ENCODE peak calls at places on chromosomes 12 and 14, in four cellular contexts. One of them, this sample, is unnamed.
A peak's percentile ranks its signal among the peaks of the same experiment; 100 is the strongest.

GRCh38 chr12:15155271-15155670 is 65.9 kb downstream of the RERG start:
- DNase-seq in HepG2: no peak
- DNase-seq in SK-N-SH: no peak
- DNase-seq in K562: no peak
- DNase-seq in this sample: no peak

GRCh38 chr12:115542656-115543055 is 734.8 kb downstream of the MED13L start:
- DNase-seq in HepG2: peak; percentile 10
- DNase-seq in SK-N-SH: no peak
- DNase-seq in K562: no peak
- DNase-seq in this sample: no peak

GRCh38 chr12:53343978-53344377 is 7.8 kb upstream of the SP7 start:
- DNase-seq in HepG2: no peak
- DNase-seq in SK-N-SH: no peak
- DNase-seq in K562: no peak
- DNase-seq in this sample: no peak

GRCh38 chr12:53726946-53727309 is 324 bp downstream of the CALCOCO1 start:
- DNase-seq in HepG2: no peak
- DNase-seq in SK-N-SH: no peak
- DNase-seq in K562: no peak
- DNase-seq in this sample: no peak

GRCh38 chr12:123046431-123046830 is 66.0 kb downstream of the ARL6IP4 start:
- DNase-seq in HepG2: no peak
- DNase-seq in SK-N-SH: no peak
- DNase-seq in K562: no peak
- DNase-seq in this sample: no peak

GRCh38 chr12:117228239-117228638 is 38.0 kb upstream of the FBXO21 start:
- DNase-seq in HepG2: no peak
- DNase-seq in SK-N-SH: no peak
- DNase-seq in K562: no peak
- DNase-seq in this sample: no peak

GRCh38 chr12:60172266-60172665 is 576.4 kb downstream of the SLC16A7 start:
- DNase-seq in HepG2: no peak
- DNase-seq in SK-N-SH: no peak
- DNase-seq in K562: no peak
- DNase-seq in this sample: no peak

GRCh38 chr12:111426341-111427185 is 20.8 kb downstream of the SH2B3 start:
- DNase-seq in HepG2: no peak
- DNase-seq in SK-N-SH: no peak
- DNase-seq in K562: no peak
- DNase-seq in this sample: no peak

GRCh38 chr12:122203301-122203967 is at the start of gene B3GNT4:
- DNase-seq in HepG2: no peak
- DNase-seq in SK-N-SH: peak; percentile 85
- DNase-seq in K562: peak; percentile 83
- DNase-seq in this sample: peak; percentile 32

GRCh38 chr12:80411787-80412186 is 32.2 kb upstream of the PTPRQ start:
- DNase-seq in HepG2: no peak
- DNase-seq in SK-N-SH: no peak
- DNase-seq in K562: no peak
- DNase-seq in this sample: no peak
- TF ChIP-seq POLR2AphosphoS5 in HepG2: no peak
- TF ChIP-seq POLR2AphosphoS5 in SK-N-SH: no peak
- TF ChIP-seq POLR2AphosphoS5 in K562: no peak
- TF ChIP-seq POLR2AphosphoS5 in this sample: no peak

GRCh38 chr14:96634896-96635295 is 132.7 kb downstream of the PAPOLA start:
- DNase-seq in HepG2: no peak
- DNase-seq in SK-N-SH: peak; percentile 14
- DNase-seq in K562: no peak
- DNase-seq in this sample: no peak

GRCh38 chr14:96634481-96634880 is 132.3 kb downstream of the PAPOLA start:
- DNase-seq in HepG2: no peak
- DNase-seq in SK-N-SH: no peak
- DNase-seq in K562: peak; percentile 1
- DNase-seq in this sample: no peak

GRCh38 chr14:96638041-96638855 is 136.1 kb downstream of the PAPOLA start:
- DNase-seq in HepG2: no peak
- DNase-seq in SK-N-SH: peak; percentile 1
- DNase-seq in K562: peak; percentile 0
- DNase-seq in this sample: no peak

GRCh38 chr14:96637521-96637920 is 135.3 kb downstream of the PAPOLA start:
- DNase-seq in HepG2: no peak
- DNase-seq in SK-N-SH: peak; percentile 0
- DNase-seq in K562: no peak
- DNase-seq in this sample: no peak

GRCh38 chr14:96635850-96636249 is 133.7 kb downstream of the PAPOLA start:
- DNase-seq in HepG2: no peak
- DNase-seq in SK-N-SH: peak; percentile 1
- DNase-seq in K562: peak; percentile 4
- DNase-seq in this sample: no peak
- TF ChIP-seq ELF1 in HepG2: no peak
- TF ChIP-seq ELF1 in SK-N-SH: no peak
- TF ChIP-seq ELF1 in K562: no peak
- TF ChIP-seq ELF1 in this sample: no peak

GRCh38 chr14:59919582-59920377 is at the start of gene LRRC9:
- DNase-seq in HepG2: peak; percentile 93
- DNase-seq in SK-N-SH: peak; percentile 83
- DNase-seq in K562: peak; percentile 8
- DNase-seq in this sample: no peak
- H3K9ac ChIP-seq in HepG2: peak within 1 kb of the TSS; percentile 74
- H3K9ac ChIP-seq in SK-N-SH: no peak within 1 kb of the TSS
- H3K9ac ChIP-seq in K562: no peak within 1 kb of the TSS
- H3K9ac ChIP-seq in this sample: no peak within 1 kb of the TSS

GRCh38 chr12:3809357-3810015 is 56.6 kb upstream of the CRACR2A start:
- DNase-seq in HepG2: no peak
- DNase-seq in SK-N-SH: no peak
- DNase-seq in K562: no peak
- DNase-seq in this sample: no peak
- TF ChIP-seq POLR2AphosphoS5 in HepG2: no peak
- TF ChIP-seq POLR2AphosphoS5 in SK-N-SH: no peak
- TF ChIP-seq POLR2AphosphoS5 in K562: no peak
- TF ChIP-seq POLR2AphosphoS5 in this sample: no peak

GRCh38 chr14:104377256-104377655 is 202.3 kb upstream of the C14orf180 start:
- DNase-seq in HepG2: no peak
- DNase-seq in SK-N-SH: no peak
- DNase-seq in K562: no peak
- DNase-seq in this sample: no peak

GRCh38 chr14:104376202-104377140 is 203.1 kb upstream of the C14orf180 start:
- DNase-seq in HepG2: no peak
- DNase-seq in SK-N-SH: no peak
- DNase-seq in K562: no peak
- DNase-seq in this sample: no peak

GRCh38 chr14:104375551-104376201 is 203.9 kb upstream of the C14orf180 start:
- DNase-seq in HepG2: no peak
- DNase-seq in SK-N-SH: no peak
- DNase-seq in K562: no peak
- DNase-seq in this sample: no peak

GRCh38 chr14:104382361-104383087 is 197.0 kb upstream of the C14orf180 start:
- DNase-seq in HepG2: no peak
- DNase-seq in SK-N-SH: no peak
- DNase-seq in K562: no peak
- DNase-seq in this sample: no peak

DNA sequence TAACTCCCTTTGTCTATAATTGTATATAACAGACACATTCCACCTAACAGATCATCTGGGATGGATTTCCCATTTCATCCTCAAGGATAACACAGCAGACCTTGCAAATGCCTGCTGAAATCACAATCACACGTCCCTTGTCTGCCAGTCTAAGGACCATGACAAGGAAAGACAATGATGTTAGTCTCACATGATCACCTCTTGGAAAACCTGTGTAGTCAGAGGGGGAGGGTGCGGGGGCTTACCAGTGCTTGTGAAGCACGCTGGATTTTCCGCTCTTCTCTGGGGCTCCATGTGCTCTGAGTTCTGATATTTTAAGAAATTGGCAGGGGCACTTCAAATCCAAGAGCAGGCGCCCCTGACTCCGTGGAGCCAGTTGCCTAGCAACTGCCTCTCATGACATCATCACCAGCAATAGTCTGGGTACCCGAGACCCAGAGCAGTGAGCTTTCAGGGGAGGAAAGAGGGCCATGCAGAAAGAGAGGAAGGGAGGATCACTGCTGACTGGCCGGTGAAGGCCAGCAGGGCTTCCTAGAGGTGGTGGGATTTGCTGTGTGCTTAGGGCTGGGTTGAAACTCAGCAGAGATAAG is 200.8 kb upstream of the C14orf180 start:
- DNase-seq in HepG2: no peak
- DNase-seq in SK-N-SH: no peak
- DNase-seq in K562: no peak
- DNase-seq in this sample: no peak
- TF ChIP-seq ELF1 in HepG2: no peak
- TF ChIP-seq ELF1 in SK-N-SH: no peak
- TF ChIP-seq ELF1 in K562: no peak
- TF ChIP-seq ELF1 in this sample: no peak